ENCODE peak calls at places on chromosome 1, in nine cellular contexts. Q is esophagus muscularis mucosa, Y is suprapubic skin, H is gastrocnemius medialis, G is IMR-90, M is prostate gland, T is GM12891, D is sigmoid colon, P is ovary. L is an unnamed sample.

GRCh38 chr1:21295059-21295401 is 4.8 kb upstream of the ECE1 start:
- DNase-seq in P (no peak), Q (no peak), H (no peak), T (no peak), G (peak; percentile 65), Y (no peak), M (no peak), D (no peak), L (peak; percentile 65)

GRCh38 chr1:77010937-77011336 is 143.7 kb downstream of the ST6GALNAC5 start:
- DNase-seq in Q (no peak), D (no peak), P (no peak), H (no peak), M (no peak), G (no peak), T (no peak), Y (no peak), L (no peak)

GRCh38 chr1:15207031-15207828 is 39.8 kb upstream of the FHAD1 start:
- DNase-seq in Q (no peak), P (peak; percentile 30), M (no peak), T (no peak), Y (no peak), H (no peak), G (no peak), D (peak; percentile 61), L (no peak)

GRCh38 chr1:167465018-167465417 is 53.3 kb downstream of the CD247 start:
- DNase-seq in Y (no peak), H (no peak), G (no peak), D (peak; percentile 53), T (no peak), Q (no peak), P (peak; percentile 3), M (no peak), L (no peak)

GRCh38 chr1:155130272-155131006 is 2.8 kb downstream of the EFNA1 start:
- DNase-seq in Q (no peak), G (no peak), H (no peak), D (no peak), M (no peak), Y (no peak), T (no peak), P (no peak), L (no peak)

GRCh38 chr1:85188530-85188929 is 12.3 kb downstream of the SYDE2 start:
- DNase-seq in P (no peak), T (no peak), G (no peak), D (no peak), Q (no peak), H (no peak), M (no peak), Y (no peak), L (no peak)

GRCh38 chr1:202010042-202011015 is at the start of gene ELF3:
- DNase-seq in M (peak; percentile 97), Y (no peak), D (no peak), T (no peak), Q (no peak), H (no peak), P (peak; percentile 59), G (no peak), L (no peak)

GRCh38 chr1:39898648-39899603 is 2.8 kb downstream of the MYCL start:
- DNase-seq in G (peak; percentile 64), M (peak; percentile 20), P (no peak), H (no peak), D (no peak), T (peak; percentile 34), Q (no peak), Y (no peak), L (peak; percentile 19)

GRCh38 chr1:99481391-99481996 is 164.4 kb upstream of the PALMD start:
- DNase-seq in Q (no peak), P (no peak), T (no peak), M (peak; percentile 57), H (no peak), Y (no peak), D (no peak), G (peak; percentile 68), L (peak; percentile 49)

GRCh38 chr1:117372863-117373412 is 5.7 kb downstream of the MAN1A2 start:
- DNase-seq in P (no peak), M (no peak), G (peak; percentile 34), Q (no peak), D (no peak), T (no peak), Y (no peak), H (no peak), L (no peak)

GRCh38 chr1:23367451-23367790 is 2.2 kb downstream of the ZNF436 start:
- DNase-seq in P (peak; percentile 25), M (no peak), D (no peak), G (no peak), T (no peak), Q (no peak), H (no peak), Y (no peak), L (no peak)

GRCh38 chr1:118077331-118078055 is 107.5 kb downstream of the SPAG17 start:
- DNase-seq in Y (no peak), T (no peak), M (no peak), H (no peak), D (no peak), Q (no peak), G (peak; percentile 44), P (no peak), L (peak; percentile 4)

DNA sequence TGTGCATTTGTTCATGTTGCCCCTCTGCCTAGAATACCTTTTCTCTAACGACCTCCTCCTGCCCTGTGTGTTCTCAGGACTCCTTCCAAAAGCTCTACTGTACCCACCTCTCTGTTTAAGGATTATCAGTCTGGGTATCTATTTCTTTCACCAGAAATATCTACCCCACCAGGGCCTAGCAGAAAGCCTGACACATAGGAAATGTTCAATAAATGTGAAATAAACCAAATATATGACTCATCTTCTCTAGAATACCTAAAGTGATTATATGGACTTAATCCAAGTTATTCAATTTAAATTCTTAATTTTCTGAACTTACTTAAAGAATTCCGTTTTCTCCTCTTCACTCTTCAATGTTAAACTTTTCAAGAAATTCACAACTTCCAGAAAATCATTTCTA is 27.1 kb downstream of the SCYL3 start:
- DNase-seq in H (no peak), T (no peak), Y (no peak), D (no peak), M (no peak), G (no peak), Q (no peak), P (no peak), L (no peak)
- TF ChIP-seq POLR2A in H (no peak), T (no peak), Y (no peak), D (no peak), M (no peak), G (no peak), Q (no peak), P (no peak), L (no peak)

DNA sequence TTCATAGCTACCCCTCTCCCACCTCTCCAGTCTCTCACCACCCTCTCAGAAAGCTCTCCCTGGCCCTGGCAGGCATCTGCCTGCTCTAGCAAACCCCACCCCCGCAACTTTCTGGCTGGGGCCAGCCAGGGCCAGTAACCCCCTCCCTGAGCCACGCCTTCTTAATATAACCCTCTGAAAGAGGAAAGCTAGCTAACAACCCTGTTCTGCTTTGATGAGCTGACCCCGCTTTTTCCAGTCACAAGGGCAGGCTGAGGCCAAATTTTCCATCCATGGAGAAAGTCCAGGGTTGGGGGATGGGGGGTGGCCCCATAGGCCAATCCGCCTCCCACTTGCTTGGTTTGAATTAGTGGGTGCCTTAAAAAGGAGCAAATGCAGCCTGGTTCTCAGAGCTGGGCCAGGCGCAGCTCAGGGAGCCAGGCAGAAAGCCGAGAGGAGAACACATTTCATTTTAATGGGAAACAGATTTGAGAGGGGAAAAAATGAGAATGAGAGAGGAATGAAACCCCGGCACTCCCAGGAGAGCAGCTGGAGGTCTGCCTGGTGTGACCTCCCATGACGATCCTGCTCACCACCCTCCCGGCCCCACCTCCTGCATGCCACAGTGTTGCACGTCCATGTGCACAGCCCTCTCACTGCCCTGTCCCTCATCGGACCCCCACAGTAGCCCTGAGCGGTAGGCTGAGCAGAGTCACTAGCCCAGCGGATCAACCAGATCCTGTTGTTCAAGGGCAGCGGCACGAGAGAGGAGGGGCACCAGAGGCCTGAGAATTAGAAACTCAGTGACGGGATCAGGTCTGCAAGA is 62.3 kb downstream of the OPTC start:
- DNase-seq in T (no peak), H (no peak), M (no peak), Y (peak; percentile 91), Q (no peak), P (peak; percentile 72), D (peak; percentile 91), G (peak; percentile 85), L (no peak)
- TF ChIP-seq POLR2A in T (no peak), H (no peak), M (no peak), Y (no peak), Q (no peak), P (no peak), D (no peak), G (peak; percentile 51), L (no peak)

DNA sequence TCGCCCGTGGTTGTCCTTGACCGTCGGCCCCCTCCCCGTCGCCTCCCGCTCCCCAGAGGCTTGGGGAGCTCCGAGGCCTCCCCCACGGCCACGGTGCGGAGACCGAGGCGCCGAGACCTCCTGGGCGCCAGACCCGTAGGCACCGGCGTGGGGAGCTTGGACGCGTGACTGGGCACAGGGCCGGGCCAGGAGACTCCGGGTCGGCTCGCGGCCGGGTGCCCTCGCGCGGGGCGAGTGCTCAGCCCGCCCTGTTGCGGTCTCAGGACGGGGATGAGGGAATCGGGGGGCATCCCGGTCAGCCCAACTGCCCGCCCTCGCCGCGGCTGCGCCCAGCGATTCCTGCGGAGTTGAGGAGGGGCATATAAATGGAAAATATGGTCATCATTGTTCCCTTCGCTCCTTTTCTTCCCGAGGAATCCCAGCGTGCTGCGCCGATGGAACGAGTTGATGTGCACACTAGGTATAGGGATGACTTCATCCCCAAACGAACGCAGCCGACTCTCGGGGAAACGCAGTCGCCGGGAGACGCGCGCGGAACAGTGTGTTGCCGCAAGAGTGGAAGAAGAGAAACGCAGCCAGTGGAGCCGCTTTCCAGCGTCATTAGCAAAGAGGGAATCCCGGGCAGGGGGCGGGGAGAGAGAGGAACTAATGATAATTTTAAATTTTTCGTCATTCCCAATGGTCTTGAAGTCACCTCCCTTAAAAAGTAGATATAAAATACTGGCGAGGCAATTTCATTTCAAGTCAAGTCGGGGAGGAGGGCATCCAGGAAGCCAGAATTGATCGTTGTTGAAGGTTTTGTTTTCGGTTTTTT is 747 bp upstream of the ENAH start:
- DNase-seq in Q (peak; percentile 94), T (peak; percentile 34), D (peak; percentile 93), M (peak; percentile 65), H (peak; percentile 66), P (peak; percentile 85), G (peak; percentile 73), Y (peak; percentile 91), L (no peak)
- TF ChIP-seq POLR2A in Q (peak; percentile 8), T (no peak), D (peak; percentile 49), M (peak; percentile 23), H (peak; percentile 63), P (peak; percentile 68), G (peak; percentile 78), Y (no peak), L (no peak)

DNA sequence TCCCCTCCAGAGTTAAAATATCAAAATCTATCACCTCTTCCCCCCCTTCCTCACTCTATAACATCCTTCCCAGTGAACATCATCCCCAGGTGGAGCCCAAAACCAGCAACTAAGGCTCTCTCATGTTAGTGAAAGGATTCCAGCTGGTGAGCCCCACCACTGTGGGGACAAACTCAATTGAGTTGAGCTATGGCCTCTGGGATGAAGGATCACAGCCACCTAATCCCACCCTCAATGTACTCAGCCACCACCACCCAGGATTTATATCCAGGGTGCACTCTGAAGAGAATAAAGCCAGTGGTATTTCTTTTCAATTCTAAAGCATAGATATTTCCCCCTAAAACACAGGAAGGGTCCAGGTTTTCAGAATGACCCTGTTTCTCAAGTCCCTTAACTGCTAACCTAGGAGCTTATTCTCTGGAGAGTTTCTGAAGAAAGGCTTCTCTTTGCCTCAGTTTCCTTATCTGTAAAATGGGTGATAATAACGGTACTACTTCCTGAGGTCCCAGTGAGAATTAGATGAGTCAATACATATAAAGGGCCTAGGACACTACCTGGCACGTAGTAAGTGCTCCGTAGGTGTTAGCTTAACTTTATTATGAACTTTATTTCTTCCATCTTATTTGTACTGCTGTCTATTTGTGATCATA is 15.6 kb upstream of the BOLA1 start:
- DNase-seq in H (no peak), M (no peak), D (no peak), G (no peak), Q (no peak), Y (no peak), T (no peak), P (no peak), L (no peak)
- TF ChIP-seq POLR2A in H (no peak), M (no peak), D (no peak), G (no peak), Q (no peak), Y (no peak), T (no peak), P (no peak), L (no peak)